ENCODE peak calls at places on chromosome 9, in nine cellular contexts. One of them, this sample, is unnamed.

GRCh38 chr9:1320667-1321195 is 270.6 kb downstream of the DMRT2 start:
- DNase-seq in NCI-H1092 treated with DMSO at 0.1 percent for 48 hours: no peak
- DNase-seq in activated T-cell treated with anti-CD3 and anti-CD28 coated beads, Interleukin-2, amount 50 U/mL, for 48 hours: no peak
- DNase-seq in left cardiac atrium: no peak
- DNase-seq in T-helper 1 cell: no peak
- DNase-seq in RWPE1: no peak
- DNase-seq in fibroblast of the aortic adventitia: no peak
- DNase-seq in HS-5: no peak
- DNase-seq in caudate nucleus: no peak
- DNase-seq in this sample: no peak

GRCh38 chr9:135076876-135077430 is 10.5 kb upstream of the OLFM1 start:
- DNase-seq in RWPE1: no peak
- DNase-seq in activated T-cell treated with anti-CD3 and anti-CD28 coated beads, Interleukin-2, amount 50 U/mL, for 48 hours: no peak
- DNase-seq in T-helper 1 cell: no peak
- DNase-seq in caudate nucleus: no peak
- DNase-seq in fibroblast of the aortic adventitia: no peak
- DNase-seq in NCI-H1092 treated with DMSO at 0.1 percent for 48 hours: no peak
- DNase-seq in left cardiac atrium: no peak
- DNase-seq in HS-5: no peak
- DNase-seq in this sample: no peak

GRCh38 chr9:129208191-129209091 is 30.4 kb upstream of the IER5L start:
- DNase-seq in RWPE1: no peak
- DNase-seq in activated T-cell treated with anti-CD3 and anti-CD28 coated beads, Interleukin-2, amount 50 U/mL, for 48 hours: peak; percentile 68
- DNase-seq in NCI-H1092 treated with DMSO at 0.1 percent for 48 hours: no peak
- DNase-seq in left cardiac atrium: no peak
- DNase-seq in HS-5: no peak
- DNase-seq in caudate nucleus: no peak
- DNase-seq in T-helper 1 cell: no peak
- DNase-seq in fibroblast of the aortic adventitia: no peak
- DNase-seq in this sample: no peak

GRCh38 chr9:96026655-96027213 is 151.2 kb downstream of the ERCC6L2 start:
- DNase-seq in NCI-H1092 treated with DMSO at 0.1 percent for 48 hours: no peak
- DNase-seq in caudate nucleus: no peak
- DNase-seq in fibroblast of the aortic adventitia: no peak
- DNase-seq in left cardiac atrium: no peak
- DNase-seq in HS-5: no peak
- DNase-seq in RWPE1: no peak
- DNase-seq in activated T-cell treated with anti-CD3 and anti-CD28 coated beads, Interleukin-2, amount 50 U/mL, for 48 hours: no peak
- DNase-seq in T-helper 1 cell: no peak
- DNase-seq in this sample: no peak

GRCh38 chr9:84711936-84712335 is 42.4 kb downstream of the NTRK2 start:
- DNase-seq in caudate nucleus: peak; percentile 42
- DNase-seq in RWPE1: peak; percentile 79
- DNase-seq in T-helper 1 cell: no peak
- DNase-seq in HS-5: peak; percentile 6
- DNase-seq in left cardiac atrium: peak; percentile 55
- DNase-seq in NCI-H1092 treated with DMSO at 0.1 percent for 48 hours: peak; percentile 77
- DNase-seq in activated T-cell treated with anti-CD3 and anti-CD28 coated beads, Interleukin-2, amount 50 U/mL, for 48 hours: no peak
- DNase-seq in fibroblast of the aortic adventitia: no peak
- DNase-seq in this sample: peak; percentile 19

GRCh38 chr9:93072383-93072795 is 13.9 kb downstream of the SUSD3 start:
- DNase-seq in HS-5: no peak
- DNase-seq in caudate nucleus: no peak
- DNase-seq in fibroblast of the aortic adventitia: peak; percentile 72
- DNase-seq in T-helper 1 cell: no peak
- DNase-seq in left cardiac atrium: no peak
- DNase-seq in NCI-H1092 treated with DMSO at 0.1 percent for 48 hours: peak; percentile 55
- DNase-seq in activated T-cell treated with anti-CD3 and anti-CD28 coated beads, Interleukin-2, amount 50 U/mL, for 48 hours: peak; percentile 67
- DNase-seq in RWPE1: no peak
- DNase-seq in this sample: no peak

GRCh38 chr9:4494337-4494736 is 4.1 kb downstream of the SLC1A1 start:
- DNase-seq in left cardiac atrium: no peak
- DNase-seq in RWPE1: no peak
- DNase-seq in HS-5: no peak
- DNase-seq in activated T-cell treated with anti-CD3 and anti-CD28 coated beads, Interleukin-2, amount 50 U/mL, for 48 hours: no peak
- DNase-seq in fibroblast of the aortic adventitia: no peak
- DNase-seq in caudate nucleus: no peak
- DNase-seq in NCI-H1092 treated with DMSO at 0.1 percent for 48 hours: no peak
- DNase-seq in T-helper 1 cell: no peak
- DNase-seq in this sample: no peak

GRCh38 chr9:137745541-137745991 is 126.8 kb downstream of the EHMT1 start:
- DNase-seq in caudate nucleus: no peak
- DNase-seq in HS-5: no peak
- DNase-seq in fibroblast of the aortic adventitia: no peak
- DNase-seq in T-helper 1 cell: no peak
- DNase-seq in RWPE1: no peak
- DNase-seq in left cardiac atrium: no peak
- DNase-seq in NCI-H1092 treated with DMSO at 0.1 percent for 48 hours: no peak
- DNase-seq in activated T-cell treated with anti-CD3 and anti-CD28 coated beads, Interleukin-2, amount 50 U/mL, for 48 hours: no peak
- DNase-seq in this sample: peak; percentile 55

GRCh38 chr9:16032799-16033198 is 480.0 kb downstream of the CCDC171 start:
- DNase-seq in fibroblast of the aortic adventitia: peak; percentile 50
- DNase-seq in caudate nucleus: no peak
- DNase-seq in activated T-cell treated with anti-CD3 and anti-CD28 coated beads, Interleukin-2, amount 50 U/mL, for 48 hours: no peak
- DNase-seq in HS-5: no peak
- DNase-seq in left cardiac atrium: no peak
- DNase-seq in RWPE1: no peak
- DNase-seq in NCI-H1092 treated with DMSO at 0.1 percent for 48 hours: no peak
- DNase-seq in T-helper 1 cell: no peak
- DNase-seq in this sample: no peak

GRCh38 chr9:112473986-112474385 is 12.6 kb upstream of the KIAA1958 start:
- DNase-seq in activated T-cell treated with anti-CD3 and anti-CD28 coated beads, Interleukin-2, amount 50 U/mL, for 48 hours: no peak
- DNase-seq in HS-5: no peak
- DNase-seq in fibroblast of the aortic adventitia: no peak
- DNase-seq in NCI-H1092 treated with DMSO at 0.1 percent for 48 hours: no peak
- DNase-seq in caudate nucleus: no peak
- DNase-seq in left cardiac atrium: no peak
- DNase-seq in RWPE1: no peak
- DNase-seq in T-helper 1 cell: no peak
- DNase-seq in this sample: no peak

GRCh38 chr9:113616716-113617496 is 153.4 kb downstream of the RGS3 start:
- DNase-seq in NCI-H1092 treated with DMSO at 0.1 percent for 48 hours: no peak
- DNase-seq in T-helper 1 cell: no peak
- DNase-seq in RWPE1: no peak
- DNase-seq in fibroblast of the aortic adventitia: no peak
- DNase-seq in activated T-cell treated with anti-CD3 and anti-CD28 coated beads, Interleukin-2, amount 50 U/mL, for 48 hours: no peak
- DNase-seq in HS-5: no peak
- DNase-seq in left cardiac atrium: no peak
- DNase-seq in caudate nucleus: no peak
- DNase-seq in this sample: no peak

GRCh38 chr9:534886-535285 is 306.6 kb upstream of the DMRT1 start:
- DNase-seq in T-helper 1 cell: no peak
- DNase-seq in NCI-H1092 treated with DMSO at 0.1 percent for 48 hours: peak; percentile 46
- DNase-seq in RWPE1: peak; percentile 16
- DNase-seq in activated T-cell treated with anti-CD3 and anti-CD28 coated beads, Interleukin-2, amount 50 U/mL, for 48 hours: no peak
- DNase-seq in HS-5: no peak
- DNase-seq in left cardiac atrium: peak; percentile 43
- DNase-seq in caudate nucleus: peak; percentile 62
- DNase-seq in fibroblast of the aortic adventitia: no peak
- DNase-seq in this sample: no peak

GRCh38 chr9:35526087-35526801 is 36.3 kb downstream of the RUSC2 start:
- DNase-seq in activated T-cell treated with anti-CD3 and anti-CD28 coated beads, Interleukin-2, amount 50 U/mL, for 48 hours: no peak
- DNase-seq in fibroblast of the aortic adventitia: peak; percentile 76
- DNase-seq in NCI-H1092 treated with DMSO at 0.1 percent for 48 hours: no peak
- DNase-seq in RWPE1: no peak
- DNase-seq in caudate nucleus: no peak
- DNase-seq in left cardiac atrium: no peak
- DNase-seq in HS-5: no peak
- DNase-seq in T-helper 1 cell: no peak
- DNase-seq in this sample: no peak

GRCh38 chr9:115209601-115210306 is 91.8 kb upstream of the TNC start:
- DNase-seq in fibroblast of the aortic adventitia: peak; percentile 22
- DNase-seq in activated T-cell treated with anti-CD3 and anti-CD28 coated beads, Interleukin-2, amount 50 U/mL, for 48 hours: no peak
- DNase-seq in NCI-H1092 treated with DMSO at 0.1 percent for 48 hours: no peak
- DNase-seq in caudate nucleus: no peak
- DNase-seq in T-helper 1 cell: no peak
- DNase-seq in left cardiac atrium: no peak
- DNase-seq in RWPE1: peak; percentile 77
- DNase-seq in HS-5: no peak
- DNase-seq in this sample: no peak

GRCh38 chr9:5719546-5719945 is 90.6 kb downstream of the RIC1 start:
- DNase-seq in activated T-cell treated with anti-CD3 and anti-CD28 coated beads, Interleukin-2, amount 50 U/mL, for 48 hours: no peak
- DNase-seq in T-helper 1 cell: no peak
- DNase-seq in left cardiac atrium: no peak
- DNase-seq in fibroblast of the aortic adventitia: peak; percentile 14
- DNase-seq in caudate nucleus: no peak
- DNase-seq in NCI-H1092 treated with DMSO at 0.1 percent for 48 hours: no peak
- DNase-seq in RWPE1: no peak
- DNase-seq in HS-5: no peak
- DNase-seq in this sample: no peak

GRCh38 chr9:127835930-127836586 is 18.4 kb downstream of the ENG start:
- DNase-seq in NCI-H1092 treated with DMSO at 0.1 percent for 48 hours: no peak
- DNase-seq in left cardiac atrium: peak; percentile 75
- DNase-seq in activated T-cell treated with anti-CD3 and anti-CD28 coated beads, Interleukin-2, amount 50 U/mL, for 48 hours: peak; percentile 57
- DNase-seq in fibroblast of the aortic adventitia: peak; percentile 63
- DNase-seq in RWPE1: no peak
- DNase-seq in caudate nucleus: no peak
- DNase-seq in HS-5: no peak
- DNase-seq in T-helper 1 cell: no peak
- DNase-seq in this sample: no peak

GRCh38 chr9:116565986-116566385 is 121.1 kb upstream of the TRIM32 start:
- DNase-seq in fibroblast of the aortic adventitia: peak; percentile 46
- DNase-seq in NCI-H1092 treated with DMSO at 0.1 percent for 48 hours: no peak
- DNase-seq in HS-5: no peak
- DNase-seq in activated T-cell treated with anti-CD3 and anti-CD28 coated beads, Interleukin-2, amount 50 U/mL, for 48 hours: no peak
- DNase-seq in caudate nucleus: no peak
- DNase-seq in RWPE1: no peak
- DNase-seq in T-helper 1 cell: no peak
- DNase-seq in left cardiac atrium: no peak
- DNase-seq in this sample: no peak

GRCh38 chr9:136014928-136015633 is 53.9 kb upstream of the UBAC1 start:
- DNase-seq in activated T-cell treated with anti-CD3 and anti-CD28 coated beads, Interleukin-2, amount 50 U/mL, for 48 hours: no peak
- DNase-seq in RWPE1: no peak
- DNase-seq in NCI-H1092 treated with DMSO at 0.1 percent for 48 hours: no peak
- DNase-seq in HS-5: no peak
- DNase-seq in fibroblast of the aortic adventitia: no peak
- DNase-seq in caudate nucleus: no peak
- DNase-seq in left cardiac atrium: no peak
- DNase-seq in T-helper 1 cell: no peak
- DNase-seq in this sample: no peak

GRCh38 chr9:126721531-126722098 is 83.2 kb upstream of the ZBTB43 start:
- DNase-seq in HS-5: no peak
- DNase-seq in activated T-cell treated with anti-CD3 and anti-CD28 coated beads, Interleukin-2, amount 50 U/mL, for 48 hours: no peak
- DNase-seq in caudate nucleus: peak; percentile 39
- DNase-seq in left cardiac atrium: no peak
- DNase-seq in RWPE1: no peak
- DNase-seq in NCI-H1092 treated with DMSO at 0.1 percent for 48 hours: no peak
- DNase-seq in fibroblast of the aortic adventitia: no peak
- DNase-seq in T-helper 1 cell: no peak
- DNase-seq in this sample: no peak

GRCh38 chr9:18795947-18796705 is 236.9 kb downstream of the SAXO1 start:
- DNase-seq in T-helper 1 cell: no peak
- DNase-seq in HS-5: no peak
- DNase-seq in activated T-cell treated with anti-CD3 and anti-CD28 coated beads, Interleukin-2, amount 50 U/mL, for 48 hours: no peak
- DNase-seq in caudate nucleus: no peak
- DNase-seq in left cardiac atrium: no peak
- DNase-seq in NCI-H1092 treated with DMSO at 0.1 percent for 48 hours: no peak
- DNase-seq in RWPE1: no peak
- DNase-seq in fibroblast of the aortic adventitia: peak; percentile 91
- DNase-seq in this sample: no peak

GRCh38 chr9:114184071-114184470 is 28.7 kb downstream of the COL27A1 start:
- DNase-seq in NCI-H1092 treated with DMSO at 0.1 percent for 48 hours: no peak
- DNase-seq in HS-5: no peak
- DNase-seq in fibroblast of the aortic adventitia: peak; percentile 63
- DNase-seq in RWPE1: no peak
- DNase-seq in left cardiac atrium: no peak
- DNase-seq in T-helper 1 cell: no peak
- DNase-seq in activated T-cell treated with anti-CD3 and anti-CD28 coated beads, Interleukin-2, amount 50 U/mL, for 48 hours: no peak
- DNase-seq in caudate nucleus: no peak
- DNase-seq in this sample: no peak

GRCh38 chr9:4065054-4065453 is 234.8 kb downstream of the GLIS3 start:
- DNase-seq in NCI-H1092 treated with DMSO at 0.1 percent for 48 hours: no peak
- DNase-seq in T-helper 1 cell: no peak
- DNase-seq in RWPE1: no peak
- DNase-seq in left cardiac atrium: no peak
- DNase-seq in activated T-cell treated with anti-CD3 and anti-CD28 coated beads, Interleukin-2, amount 50 U/mL, for 48 hours: no peak
- DNase-seq in fibroblast of the aortic adventitia: no peak
- DNase-seq in caudate nucleus: no peak
- DNase-seq in HS-5: no peak
- DNase-seq in this sample: no peak

GRCh38 chr9:137130176-137130755 is 8.7 kb upstream of the GRIN1 start:
- DNase-seq in left cardiac atrium: no peak
- DNase-seq in fibroblast of the aortic adventitia: no peak
- DNase-seq in caudate nucleus: no peak
- DNase-seq in NCI-H1092 treated with DMSO at 0.1 percent for 48 hours: no peak
- DNase-seq in activated T-cell treated with anti-CD3 and anti-CD28 coated beads, Interleukin-2, amount 50 U/mL, for 48 hours: no peak
- DNase-seq in HS-5: no peak
- DNase-seq in RWPE1: no peak
- DNase-seq in T-helper 1 cell: no peak
- DNase-seq in this sample: no peak

GRCh38 chr9:137156567-137157375 is 13.1 kb downstream of the LRRC26 start:
- DNase-seq in left cardiac atrium: peak; percentile 56
- DNase-seq in HS-5: no peak
- DNase-seq in RWPE1: peak; percentile 84
- DNase-seq in fibroblast of the aortic adventitia: peak; percentile 41
- DNase-seq in activated T-cell treated with anti-CD3 and anti-CD28 coated beads, Interleukin-2, amount 50 U/mL, for 48 hours: peak; percentile 72
- DNase-seq in caudate nucleus: peak; percentile 79
- DNase-seq in T-helper 1 cell: peak; percentile 48
- DNase-seq in NCI-H1092 treated with DMSO at 0.1 percent for 48 hours: no peak
- DNase-seq in this sample: no peak

GRCh38 chr9:81737871-81738507 is 48.6 kb upstream of the TLE1 start:
- DNase-seq in caudate nucleus: peak; percentile 10
- DNase-seq in RWPE1: peak; percentile 62
- DNase-seq in activated T-cell treated with anti-CD3 and anti-CD28 coated beads, Interleukin-2, amount 50 U/mL, for 48 hours: no peak
- DNase-seq in left cardiac atrium: peak; percentile 34
- DNase-seq in T-helper 1 cell: no peak
- DNase-seq in fibroblast of the aortic adventitia: peak; percentile 89
- DNase-seq in HS-5: peak; percentile 73
- DNase-seq in NCI-H1092 treated with DMSO at 0.1 percent for 48 hours: no peak
- DNase-seq in this sample: peak; percentile 83

GRCh38 chr9:112846528-112847488 is 43.9 kb downstream of the SLC46A2 start:
- DNase-seq in left cardiac atrium: no peak
- DNase-seq in activated T-cell treated with anti-CD3 and anti-CD28 coated beads, Interleukin-2, amount 50 U/mL, for 48 hours: no peak
- DNase-seq in RWPE1: no peak
- DNase-seq in HS-5: no peak
- DNase-seq in T-helper 1 cell: no peak
- DNase-seq in caudate nucleus: peak; percentile 27
- DNase-seq in fibroblast of the aortic adventitia: peak; percentile 53
- DNase-seq in NCI-H1092 treated with DMSO at 0.1 percent for 48 hours: no peak
- DNase-seq in this sample: no peak

GRCh38 chr9:136353757-136354488 is 9.6 kb downstream of the DNLZ start:
- DNase-seq in left cardiac atrium: no peak
- DNase-seq in NCI-H1092 treated with DMSO at 0.1 percent for 48 hours: no peak
- DNase-seq in RWPE1: no peak
- DNase-seq in HS-5: no peak
- DNase-seq in caudate nucleus: no peak
- DNase-seq in fibroblast of the aortic adventitia: no peak
- DNase-seq in T-helper 1 cell: no peak
- DNase-seq in activated T-cell treated with anti-CD3 and anti-CD28 coated beads, Interleukin-2, amount 50 U/mL, for 48 hours: no peak
- DNase-seq in this sample: no peak

GRCh38 chr9:71850996-71851395 is 60.0 kb downstream of the ABHD17B start:
- DNase-seq in activated T-cell treated with anti-CD3 and anti-CD28 coated beads, Interleukin-2, amount 50 U/mL, for 48 hours: no peak
- DNase-seq in left cardiac atrium: no peak
- DNase-seq in caudate nucleus: no peak
- DNase-seq in NCI-H1092 treated with DMSO at 0.1 percent for 48 hours: no peak
- DNase-seq in fibroblast of the aortic adventitia: no peak
- DNase-seq in HS-5: no peak
- DNase-seq in RWPE1: no peak
- DNase-seq in T-helper 1 cell: no peak
- DNase-seq in this sample: no peak

GRCh38 chr9:77424993-77425392 is 223.1 kb downstream of the GNA14 start:
- DNase-seq in left cardiac atrium: no peak
- DNase-seq in RWPE1: no peak
- DNase-seq in caudate nucleus: no peak
- DNase-seq in fibroblast of the aortic adventitia: no peak
- DNase-seq in NCI-H1092 treated with DMSO at 0.1 percent for 48 hours: no peak
- DNase-seq in T-helper 1 cell: no peak
- DNase-seq in activated T-cell treated with anti-CD3 and anti-CD28 coated beads, Interleukin-2, amount 50 U/mL, for 48 hours: no peak
- DNase-seq in HS-5: no peak
- DNase-seq in this sample: no peak

GRCh38 chr9:98995059-98995665 is 51.5 kb downstream of the COL15A1 start:
- DNase-seq in fibroblast of the aortic adventitia: peak; percentile 75
- DNase-seq in caudate nucleus: no peak
- DNase-seq in NCI-H1092 treated with DMSO at 0.1 percent for 48 hours: peak; percentile 29
- DNase-seq in left cardiac atrium: peak; percentile 79
- DNase-seq in T-helper 1 cell: no peak
- DNase-seq in RWPE1: no peak
- DNase-seq in HS-5: no peak
- DNase-seq in activated T-cell treated with anti-CD3 and anti-CD28 coated beads, Interleukin-2, amount 50 U/mL, for 48 hours: no peak
- DNase-seq in this sample: no peak

GRCh38 chr9:109918359-109919163 is 138.6 kb downstream of the PALM2AKAP2 start:
- DNase-seq in T-helper 1 cell: no peak
- DNase-seq in activated T-cell treated with anti-CD3 and anti-CD28 coated beads, Interleukin-2, amount 50 U/mL, for 48 hours: peak; percentile 69
- DNase-seq in fibroblast of the aortic adventitia: no peak
- DNase-seq in NCI-H1092 treated with DMSO at 0.1 percent for 48 hours: peak; percentile 76
- DNase-seq in caudate nucleus: no peak
- DNase-seq in HS-5: no peak
- DNase-seq in RWPE1: no peak
- DNase-seq in left cardiac atrium: no peak
- DNase-seq in this sample: no peak